ENCODE peak calls at places on chromosomes 4 and X, in ten cellular contexts. E is sigmoid colon, W is HCT116, Z is transverse colon, R is endothelial cell of umbilical vein, T is suprapubic skin, D is K562, L is breast epithelium, C is upper lobe of left lung, G is esophagus muscularis mucosa. V is an unnamed sample.

GRCh38 chr4:142582340-142582739 is 263.8 kb downstream of the INPP4B start:
- DNase-seq in C (no peak), R (no peak), G (no peak), Z (no peak), D (no peak), W (no peak), T (no peak), L (no peak), E (no peak), V (no peak)

GRCh38 chrX:34918856-34919255 is 23.7 kb upstream of the FAM47B start:
- DNase-seq in C (no peak), Z (no peak), G (no peak), T (no peak), R (peak; percentile 67), L (no peak), W (no peak), D (peak; percentile 0), E (no peak), V (no peak)

GRCh38 chr4:1376391-1376840 is 29.4 kb downstream of the UVSSA start:
- DNase-seq in W (no peak), G (no peak), T (no peak), D (no peak), Z (no peak), E (peak; percentile 45), C (no peak), L (peak; percentile 39), R (no peak), V (no peak)

GRCh38 chr4:130090427-130090826 is 994.5 kb downstream of the C4orf33 start:
- DNase-seq in L (no peak), C (no peak), E (peak; percentile 53), G (no peak), T (no peak), R (no peak), W (no peak), D (no peak), Z (no peak), V (no peak)

GRCh38 chr4:67638157-67638556 is 62.8 kb downstream of the UBA6 start:
- DNase-seq in W (no peak), L (no peak), G (no peak), Z (no peak), R (no peak), E (no peak), T (no peak), C (no peak), D (no peak), V (no peak)

GRCh38 chrX:48648299-48648698 is 35.3 kb upstream of the WAS start:
- DNase-seq in R (peak; percentile 43), W (no peak), E (peak; percentile 74), Z (peak; percentile 21), C (peak; percentile 31), G (no peak), L (no peak), T (no peak), D (peak; percentile 48), V (peak; percentile 27)

GRCh38 chrX:23333842-23334535 is 660 bp upstream of the PTCHD1 start:
- DNase-seq in E (peak; percentile 71), G (no peak), T (no peak), L (no peak), C (no peak), D (no peak), R (no peak), W (no peak), Z (peak; percentile 17), V (no peak)

GRCh38 chr4:88028961-88029360 is 21.5 kb downstream of the PKD2 start:
- DNase-seq in Z (no peak), D (no peak), E (no peak), R (peak; percentile 2), L (no peak), W (no peak), T (no peak), G (no peak), C (no peak), V (no peak)

GRCh38 chr4:6854098-6854744 is 55.4 kb upstream of the TBC1D14 start:
- DNase-seq in L (no peak), C (peak; percentile 33), E (no peak), G (no peak), R (no peak), W (no peak), T (no peak), D (no peak), Z (no peak), V (no peak)

GRCh38 chr4:5462896-5463295 is 245.5 kb downstream of the EVC2 start:
- DNase-seq in E (no peak), T (peak; percentile 26), D (no peak), R (no peak), C (no peak), W (no peak), L (peak; percentile 20), G (no peak), Z (no peak), V (no peak)

GRCh38 chr4:6917445-6918241 is 8.0 kb downstream of the TBC1D14 start:
- DNase-seq in Z (peak; percentile 95), T (no peak), C (peak; percentile 95), L (peak; percentile 64), D (peak; percentile 92), G (peak; percentile 94), W (peak; percentile 79), R (peak; percentile 55), E (peak; percentile 87), V (peak; percentile 96)

GRCh38 chr4:4606321-4606720 is 64.5 kb upstream of the STX18 start:
- DNase-seq in Z (no peak), G (no peak), C (no peak), T (no peak), D (peak; percentile 18), L (no peak), W (no peak), E (no peak), R (no peak), V (no peak)

GRCh38 chr4:186630128-186630527 is 74.8 kb upstream of the MTNR1A start:
- DNase-seq in L (no peak), G (peak; percentile 88), D (no peak), R (no peak), W (no peak), T (no peak), Z (no peak), C (no peak), E (no peak), V (no peak)

GRCh38 chrX:48992341-48992740 is 9.7 kb downstream of the GRIPAP1 start:
- DNase-seq in T (no peak), Z (no peak), R (no peak), W (no peak), E (peak; percentile 2), D (no peak), C (no peak), G (no peak), L (no peak), V (no peak)

GRCh38 chrX:103404225-103405008 is 28.1 kb downstream of the BEX3 start:
- DNase-seq in G (peak; percentile 91), D (peak; percentile 88), C (peak; percentile 75), W (peak; percentile 59), R (peak; percentile 79), T (peak; percentile 78), E (peak; percentile 76), Z (peak; percentile 62), L (peak; percentile 50), V (peak; percentile 63)

GRCh38 chrX:12372111-12372510 is 233.8 kb downstream of the FRMPD4 start:
- DNase-seq in Z (no peak), G (no peak), R (no peak), C (no peak), E (no peak), D (no peak), W (no peak), T (no peak), L (no peak), V (no peak)

GRCh38 chrX:2751291-2751690 is 549 bp upstream of the XG start:
- DNase-seq in G (no peak), T (no peak), L (no peak), C (no peak), Z (no peak), E (no peak), W (no peak), D (no peak), R (no peak), V (no peak)

GRCh38 chr4:123449780-123450179 is 53.2 kb downstream of the SPRY1 start:
- DNase-seq in G (no peak), L (no peak), T (no peak), D (no peak), C (no peak), E (no peak), W (no peak), Z (no peak), R (peak; percentile 43), V (no peak)

GRCh38 chr4:28600958-28601357 is 1740.3 kb downstream of the STIM2 start:
- DNase-seq in G (no peak), Z (no peak), E (no peak), C (no peak), T (no peak), W (no peak), R (no peak), D (no peak), L (no peak), V (no peak)
- TF ChIP-seq POLR2AphosphoS5 in G (no peak), Z (no peak), E (no peak), C (no peak), T (no peak), W (no peak), R (no peak), D (no peak), L (no peak), V (no peak)

GRCh38 chrX:97397371-97397770 is 513.7 kb downstream of the RPA4 start:
- DNase-seq in E (no peak), C (no peak), G (no peak), L (no peak), W (no peak), Z (no peak), D (peak; percentile 1), T (no peak), R (no peak), V (no peak)
- H3K27ac ChIP-seq in E (no peak overlapping the region), C (no peak overlapping the region), G (no peak overlapping the region), L (no peak overlapping the region), W (no peak overlapping the region), Z (no peak overlapping the region), D (no peak overlapping the region), T (no peak overlapping the region), R (no peak overlapping the region), V (no peak overlapping the region)

GRCh38 chr4:10109995-10110670 is 6.5 kb downstream of the WDR1 start:
- DNase-seq in Z (no peak), W (no peak), R (no peak), T (no peak), D (no peak), C (no peak), G (no peak), E (no peak), L (no peak), V (no peak)
- TF ChIP-seq POLR2A in Z (no peak), W (no peak), R (no peak), T (no peak), D (peak; percentile 27), C (no peak), G (no peak), E (no peak), L (no peak), V (no peak)

DNA sequence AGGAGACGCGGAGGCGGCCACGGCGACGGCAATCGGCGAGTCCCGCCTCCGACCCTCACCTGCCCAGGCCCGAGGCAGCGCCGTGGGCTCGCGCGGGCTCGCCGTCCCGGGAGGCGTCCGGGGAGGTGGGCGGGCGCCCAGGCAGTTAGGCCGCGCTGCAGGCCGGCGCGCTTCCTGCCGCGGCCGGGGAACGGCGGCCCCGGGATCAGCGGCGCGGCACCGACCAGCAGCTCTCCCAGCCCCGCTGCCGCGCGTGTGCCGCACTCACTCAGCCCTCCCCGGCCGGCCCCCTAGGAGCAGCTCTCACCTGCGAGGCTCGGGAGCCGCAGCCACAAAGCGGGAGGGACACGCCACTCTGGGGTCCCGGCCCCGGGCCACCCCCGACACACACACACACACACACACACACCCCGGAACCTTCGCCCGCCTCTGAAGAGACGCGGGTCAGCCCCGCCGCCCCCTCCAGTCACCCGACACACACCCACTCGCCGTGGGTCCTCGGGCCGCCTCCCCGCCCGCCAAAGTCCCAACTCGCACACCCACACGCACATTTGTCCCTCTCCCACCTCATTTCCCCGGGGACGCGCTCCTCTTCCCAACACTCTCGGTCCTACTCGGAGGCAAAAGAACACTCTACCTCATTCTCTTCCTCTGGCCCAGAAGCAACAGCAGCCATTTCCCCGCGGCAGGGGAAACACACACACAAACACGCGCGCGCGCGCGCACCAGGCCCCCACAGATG is at the start of gene CNOT6L:
- DNase-seq in R (peak; percentile 58), D (peak; percentile 70), W (peak; percentile 36), Z (peak; percentile 78), G (peak; percentile 95), L (peak; percentile 67), C (peak; percentile 81), T (peak; percentile 87), E (peak; percentile 87), V (peak; percentile 79)
- TF ChIP-seq POLR2AphosphoS5 in R (peak; percentile 43), D (no peak), W (no peak), Z (peak; percentile 30), G (peak; percentile 29), L (peak; percentile 27), C (peak; percentile 29), T (no peak), E (peak; percentile 57), V (peak; percentile 0)

V was measured in stomach.